ENCODE peak calls at places on chromosomes 4 and X, in nine cellular contexts. X is IMR-90, O is A549, P is heart left ventricle, M is HCT116, F is GM12878, I is upper lobe of left lung, B is HepG2, Z is K562. R is an unnamed sample. For H3K4me1, the result is how much of the 10 kb centered on the place peaks cover.

GRCh38 chrX:49029876-49030275 is 13.3 kb downstream of the TFE3 start:
- ATAC-seq in M (peak), B (no peak), Z (peak), F (peak), P (no peak), O (peak), I (no peak), X (no peak), R (peak)

GRCh38 chrX:107769581-107770317 is 5.8 kb downstream of the TSC22D3 start:
- ATAC-seq in I (no peak), M (no peak), P (no peak), B (no peak), X (no peak), Z (no peak), O (no peak), F (no peak), R (no peak)

GRCh38 chrX:17878028-17878670 is 17.1 kb upstream of the RAI2 start:
- ATAC-seq in X (no peak), O (no peak), Z (no peak), F (no peak), B (no peak), P (no peak), M (no peak), I (no peak), R (no peak)

GRCh38 chr4:84378277-84378838 is 120.7 kb downstream of the NKX6-1 start:
- ATAC-seq in X (no peak), O (no peak), B (no peak), M (no peak), F (no peak), Z (no peak), I (no peak), P (no peak), R (no peak)

GRCh38 chr4:108706289-108706688 is 55.9 kb downstream of the OSTC start:
- ATAC-seq in P (no peak), B (no peak), F (no peak), O (no peak), I (no peak), M (no peak), X (no peak), Z (no peak), R (no peak)

GRCh38 chr4:165766018-165766417 is 107.0 kb upstream of the TLL1 start:
- ATAC-seq in M (no peak), X (no peak), P (peak), Z (no peak), F (no peak), B (no peak), O (no peak), I (no peak), R (peak)

GRCh38 chr4:38075370-38076152 is 115.4 kb downstream of the PTTG2 start:
- ATAC-seq in I (no peak), Z (no peak), B (peak), M (no peak), O (no peak), X (no peak), F (peak), P (peak), R (peak)

GRCh38 chr4:22670953-22671352 is 21.8 kb upstream of the GBA3 start:
- ATAC-seq in O (no peak), M (no peak), Z (no peak), I (no peak), X (no peak), B (no peak), F (peak), P (no peak), R (no peak)

GRCh38 chr4:68878048-68878447 is 62.3 kb downstream of the UGT2B10 start:
- ATAC-seq in B (no peak), Z (no peak), M (no peak), O (no peak), P (no peak), F (no peak), I (no peak), X (no peak), R (no peak)

GRCh38 chr4:81142744-81143143 is 72.3 kb downstream of the PRKG2 start:
- ATAC-seq in X (no peak), F (no peak), O (no peak), P (no peak), M (no peak), I (no peak), B (no peak), Z (no peak), R (peak)

GRCh38 chr4:113467581-113467980 is 294.0 kb downstream of the CAMK2D start:
- ATAC-seq in B (no peak), X (no peak), F (no peak), I (no peak), M (peak), P (no peak), Z (no peak), O (peak), R (peak)

GRCh38 chr4:105022811-105023667 is 123.6 kb upstream of the TET2 start:
- ATAC-seq in X (no peak), B (no peak), M (peak), O (no peak), I (peak), Z (peak), F (no peak), P (no peak), R (no peak)

GRCh38 chrX:55342533-55343501 is 78.1 kb upstream of the PAGE3 start:
- ATAC-seq in P (no peak), X (no peak), I (peak), M (peak), O (peak), B (peak), Z (peak), F (peak), R (no peak)

GRCh38 chrX:153327561-153327960 is 6.0 kb upstream of the PNMA6F start:
- ATAC-seq in X (no peak), Z (no peak), F (no peak), B (no peak), O (no peak), M (no peak), I (no peak), P (no peak), R (no peak)

GRCh38 chrX:135295944-135296305 is 13.4 kb upstream of the ETDC start:
- ATAC-seq in Z (no peak), M (no peak), P (no peak), F (peak), O (no peak), I (peak), X (no peak), B (no peak), R (peak)

GRCh38 chr4:184066584-184067300 is 150.9 kb downstream of the ENPP6 start:
- ATAC-seq in O (no peak), I (no peak), M (no peak), P (no peak), F (no peak), X (no peak), B (peak), Z (no peak), R (no peak)

GRCh38 chrX:46637937-46638336 is 64.4 kb downstream of the CHST7 start:
- ATAC-seq in B (no peak), P (no peak), I (no peak), Z (no peak), X (peak), M (peak), F (peak), O (peak), R (no peak)

GRCh38 chr4:81885016-81885415 is 413.3 kb upstream of the RASGEF1B start:
- ATAC-seq in F (no peak), O (no peak), B (no peak), Z (no peak), X (no peak), I (no peak), P (no peak), M (no peak), R (no peak)

GRCh38 chr4:114038762-114039392 is 59.4 kb upstream of the ARSJ start:
- ATAC-seq in P (no peak), Z (no peak), B (no peak), M (no peak), I (no peak), O (peak), X (no peak), F (no peak), R (no peak)

GRCh38 chrX:134144231-134144630 is 92.8 kb upstream of the CCDC160 start:
- ATAC-seq in X (peak), O (peak), M (peak), F (peak), Z (peak), I (no peak), B (peak), P (no peak), R (no peak)

DNA sequence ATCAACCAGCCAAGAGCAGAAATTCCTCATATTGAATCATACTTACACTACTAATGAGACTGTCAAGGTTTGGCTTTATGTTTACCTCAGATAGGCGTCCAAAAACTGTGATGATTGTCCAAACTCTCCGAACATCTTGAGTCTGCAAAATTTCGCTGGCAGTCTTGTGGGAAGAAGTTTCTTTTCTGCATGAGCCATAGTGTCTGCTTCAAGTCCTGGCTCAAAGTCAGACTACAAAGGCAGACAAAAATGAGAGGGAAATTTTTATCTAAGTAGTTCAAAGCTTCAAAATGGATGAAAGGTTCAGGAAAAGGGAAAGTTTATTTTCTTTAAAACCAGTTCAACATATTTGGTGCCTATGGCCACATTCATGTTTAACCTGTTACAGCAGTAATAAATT is 40.7 kb downstream of the PALLD start:
- ATAC-seq in M (no peak), B (no peak), I (no peak), P (no peak), Z (no peak), X (no peak), F (no peak), O (no peak), R (no peak)
- H3K27ac ChIP-seq in M (peak), B (no peak), I (no peak), P (no peak), Z (no peak), X (no peak), F (no peak), O (peak), R (no peak)

DNA sequence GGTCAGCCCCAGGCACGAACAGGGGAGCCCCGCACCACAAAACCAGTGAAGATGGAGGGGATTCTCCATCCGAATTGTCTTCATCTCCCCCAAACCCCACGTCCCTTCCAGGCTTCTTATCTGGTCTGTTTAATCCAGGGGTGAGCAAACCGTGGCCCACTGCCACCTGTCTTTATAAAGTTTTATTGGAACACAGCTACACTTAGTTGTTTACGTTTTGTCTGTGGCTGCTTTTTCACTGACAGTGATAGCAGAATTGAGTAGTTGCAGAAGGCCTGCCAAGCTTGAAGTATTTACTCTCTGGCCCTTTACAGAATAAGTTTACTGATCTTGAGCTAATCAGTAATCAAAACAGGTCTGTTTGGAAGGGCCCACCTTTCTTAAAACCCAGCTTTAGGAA is 324.0 kb downstream of the ARHGAP10 start:
- ATAC-seq in X (no peak), O (no peak), M (no peak), Z (no peak), P (no peak), B (no peak), I (no peak), F (no peak), R (no peak)
- TF ChIP-seq POLR2A in X (no peak), O (no peak), M (no peak), Z (no peak), P (no peak), B (no peak), I (no peak), F (no peak), R (no peak)

GRCh38 chr4:3334316-3334715 is 41.5 kb downstream of the RGS12 start:
- ATAC-seq in O (no peak), P (no peak), B (no peak), I (no peak), F (peak), M (no peak), Z (no peak), X (no peak), R (no peak)

GRCh38 chr4:3330682-3331081 is 37.9 kb downstream of the RGS12 start:
- ATAC-seq in X (no peak), P (no peak), O (no peak), F (no peak), M (no peak), Z (no peak), I (peak), B (no peak), R (no peak)

GRCh38 chr4:3329887-3330286 is 37.1 kb downstream of the RGS12 start:
- ATAC-seq in Z (no peak), F (no peak), X (no peak), I (no peak), O (no peak), P (no peak), B (no peak), M (no peak), R (no peak)

GRCh38 chr4:3332498-3332897 is 39.7 kb downstream of the RGS12 start:
- ATAC-seq in P (no peak), O (no peak), Z (no peak), I (no peak), F (no peak), M (no peak), B (no peak), X (no peak), R (no peak)

GRCh38 chr4:3331511-3332394 is 38.9 kb downstream of the RGS12 start:
- ATAC-seq in I (no peak), B (no peak), P (peak), Z (no peak), M (no peak), O (no peak), F (no peak), X (no peak), R (peak)
- H3K4me1 ChIP-seq in I (under half), B (under half), P (under half), Z (under half), M (under half), O (under half), F (under half), X (under half), R (under half)

GRCh38 chrX:110418220-110418856 is 59.7 kb downstream of the RTL9 start:
- ATAC-seq in X (peak), P (peak), O (peak), B (peak), I (peak), F (peak), M (peak), Z (peak), R (no peak)
- H3K27ac ChIP-seq in X (peak), P (no peak), O (no peak), B (no peak), I (no peak), F (no peak), M (no peak), Z (no peak), R (no peak)

GRCh38 chr4:145796338-145796737 is 116.4 kb downstream of the C4orf51 start:
- ATAC-seq in I (no peak), F (no peak), P (no peak), B (no peak), O (no peak), Z (no peak), X (no peak), M (no peak), R (no peak)
- TF ChIP-seq POLR2A in I (no peak), F (no peak), P (no peak), B (no peak), O (no peak), Z (no peak), X (no peak), M (no peak), R (no peak)

GRCh38 chr4:153205028-153205648 is 895 bp downstream of the TRIM2 start:
- ATAC-seq in P (peak), I (peak), M (peak), Z (no peak), O (no peak), X (no peak), B (peak), F (peak), R (no peak)

GRCh38 chr4:153207561-153207960 is 3.3 kb downstream of the TRIM2 start:
- ATAC-seq in P (no peak), O (peak), X (peak), B (peak), Z (peak), M (peak), F (no peak), I (no peak), R (peak)

GRCh38 chr4:153207027-153207426 is 2.8 kb downstream of the TRIM2 start:
- ATAC-seq in M (no peak), O (no peak), I (no peak), Z (peak), P (no peak), B (no peak), X (no peak), F (no peak), R (no peak)

GRCh38 chr4:153205757-153206156 is 1.5 kb downstream of the TRIM2 start:
- ATAC-seq in Z (peak), M (peak), B (no peak), I (peak), O (no peak), X (no peak), P (no peak), F (no peak), R (no peak)

DNA sequence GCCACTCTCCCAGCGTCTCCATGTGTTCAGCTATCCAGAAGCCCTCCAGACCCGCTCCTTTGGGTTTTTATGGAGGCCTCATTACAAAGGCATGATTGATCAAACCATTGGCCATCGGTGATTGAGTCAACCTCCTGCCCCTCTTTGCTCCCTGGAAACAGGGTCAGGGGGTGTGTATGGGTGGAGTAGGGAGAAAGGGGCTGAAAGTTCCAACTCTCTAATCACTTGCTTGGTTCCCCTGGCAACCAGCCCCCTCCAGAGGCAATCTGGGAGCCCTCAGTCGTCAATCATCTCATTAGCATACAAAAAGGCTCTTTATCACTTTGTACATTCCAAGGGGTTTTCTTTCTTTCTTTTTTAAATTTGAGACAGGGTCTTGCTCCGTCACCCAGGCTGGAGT is 2.3 kb downstream of the TRIM2 start:
- ATAC-seq in O (no peak), P (no peak), B (no peak), X (no peak), I (no peak), F (no peak), Z (no peak), M (no peak), R (no peak)
- H3K4me1 ChIP-seq in O (under half), P (under half), B (under half), X (under half), I (under half), F (under half), Z (under half), M (under half), R (under half)

GRCh38 chr4:71784569-71785197 is 804 bp upstream of the GC start:
- ATAC-seq in O (no peak), F (no peak), B (no peak), P (no peak), X (no peak), M (no peak), I (no peak), Z (no peak), R (no peak)
- H3K27ac ChIP-seq in O (no peak), F (no peak), B (no peak), P (no peak), X (no peak), M (no peak), I (no peak), Z (no peak), R (no peak)